ENCODE peak calls at places on chromosomes 1 and 21, in six cellular contexts. D is thoracic aorta, T is ovary, Z is sigmoid colon, V is cardiac muscle cell, S is WERI-Rb-1. Q is an unnamed sample. For H3K36me3, the result is how much of the 10 kb centered on the place peaks cover.

GRCh38 chr1:42851960-42852607 is 5.7 kb downstream of the ZNF691 start:
- DNase-seq in D (no peak), Z (no peak), T (no peak), S (no peak), V (no peak), Q (no peak)

GRCh38 chr21:42308914-42309752 is 6.1 kb downstream of the TFF3 start:
- DNase-seq in D (no peak), Z (peak), S (no peak), T (no peak), V (no peak), Q (no peak)

GRCh38 chr1:54137532-54138061 is 15.2 kb downstream of the CDCP2 start:
- DNase-seq in S (no peak), T (peak), Z (no peak), V (no peak), D (no peak), Q (no peak)

GRCh38 chr1:231951399-231951798 is 324.8 kb downstream of the DISC1 start:
- DNase-seq in V (no peak), Z (no peak), T (no peak), S (no peak), D (no peak), Q (no peak)

GRCh38 chr1:204180133-204180532 is 14.0 kb upstream of the REN start:
- DNase-seq in T (peak), D (no peak), S (no peak), Z (no peak), V (no peak), Q (peak)

GRCh38 chr1:218459878-218460277 is 114.7 kb downstream of the TGFB2 start:
- DNase-seq in V (peak), Z (no peak), T (no peak), S (no peak), D (no peak), Q (no peak)

GRCh38 chr1:226676381-226676780 is 62.7 kb downstream of the ITPKB start:
- DNase-seq in Z (peak), D (no peak), T (no peak), V (no peak), S (no peak), Q (no peak)

GRCh38 chr1:228109962-228110488 is 926 bp upstream of the MRPL55 start:
- DNase-seq in S (no peak), T (no peak), Z (no peak), V (no peak), D (no peak), Q (no peak)

GRCh38 chr1:86423473-86423872 is 498 bp upstream of the CLCA2 start:
- DNase-seq in T (no peak), Z (no peak), V (no peak), D (no peak), S (no peak), Q (no peak)

GRCh38 chr1:110125810-110126209 is 13.6 kb downstream of the UBL4B start:
- DNase-seq in Z (no peak), V (no peak), S (no peak), T (no peak), D (no peak), Q (peak)

GRCh38 chr1:98702976-98703375 is 41.5 kb downstream of the SNX7 start:
- DNase-seq in Z (no peak), V (no peak), D (no peak), S (no peak), T (no peak), Q (no peak)

GRCh38 chr1:202811296-202812175 is 782 bp downstream of the PCAT6 start:
- DNase-seq in S (peak), V (no peak), D (no peak), Z (peak), T (peak), Q (peak)

GRCh38 chr1:61872206-61872605 is 129.9 kb downstream of the PATJ start:
- DNase-seq in V (no peak), S (no peak), T (no peak), D (no peak), Z (no peak), Q (no peak)

GRCh38 chr1:8423134-8423701 is 105.3 kb downstream of the SLC45A1 start:
- DNase-seq in V (peak), Z (peak), S (peak), D (no peak), T (peak), Q (peak)

GRCh38 chr1:8425150-8425780 is 107.4 kb downstream of the SLC45A1 start:
- DNase-seq in S (no peak), Z (no peak), T (no peak), D (no peak), V (no peak), Q (no peak)

GRCh38 chr1:8422439-8423133 is 104.7 kb downstream of the SLC45A1 start:
- DNase-seq in D (no peak), S (peak), Z (no peak), V (peak), T (peak), Q (peak)

GRCh38 chr1:8424539-8425116 is 106.7 kb downstream of the SLC45A1 start:
- DNase-seq in Z (peak), T (peak), D (peak), S (peak), V (peak), Q (peak)

DNA sequence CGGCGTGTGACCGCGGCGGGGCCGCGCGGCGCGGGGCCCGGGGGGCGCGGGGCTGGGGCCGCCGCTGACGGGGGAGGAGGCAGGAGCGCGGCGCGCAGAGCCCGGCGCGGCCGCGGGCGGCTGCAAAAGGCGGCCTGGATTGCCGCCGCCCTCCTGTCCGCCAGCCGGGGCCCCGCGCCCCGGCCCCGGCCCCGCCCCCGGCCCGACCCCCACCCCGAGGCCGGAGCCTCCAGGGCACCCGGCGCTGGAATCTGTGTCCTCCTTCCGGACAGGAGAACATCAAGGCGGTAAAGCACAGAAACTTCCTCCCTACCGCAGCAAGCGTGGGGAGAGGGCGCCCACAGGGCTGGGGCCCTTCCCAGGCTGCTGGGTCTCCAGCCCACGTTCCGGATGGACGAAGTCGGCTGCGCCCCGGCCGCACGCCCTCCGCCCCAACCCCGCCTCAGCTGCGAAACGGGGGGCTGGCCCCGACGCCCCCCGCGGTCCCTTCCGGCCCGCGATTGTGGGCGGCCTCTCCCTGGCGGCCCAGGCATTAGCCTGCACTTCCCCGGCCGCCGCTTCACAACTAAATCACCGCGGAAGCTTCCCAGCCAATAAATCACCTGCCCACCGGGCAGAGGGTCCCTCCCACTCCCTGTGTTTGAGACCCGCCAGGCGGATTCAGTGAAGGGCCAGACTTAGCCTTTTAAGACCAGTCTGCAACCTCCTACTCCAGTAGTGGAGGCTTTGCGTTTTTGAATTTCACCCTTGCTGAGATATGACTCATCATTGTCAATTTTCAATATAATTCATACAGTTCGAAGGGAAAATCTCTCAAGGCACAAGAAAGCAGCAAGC is 106.0 kb downstream of the SLC45A1 start:
- DNase-seq in D (peak), T (peak), Z (peak), S (peak), V (peak), Q (peak)
- TF ChIP-seq CTCF in D (no peak), T (no peak), Z (no peak), S (no peak), V (no peak), Q (peak)

GRCh38 chr1:31694069-31694909 is 9.5 kb downstream of the COL16A1 start:
- DNase-seq in Z (no peak), S (no peak), V (no peak), T (no peak), D (no peak), Q (no peak)

GRCh38 chr1:31689821-31690220 is 14.0 kb downstream of the COL16A1 start:
- DNase-seq in D (no peak), S (no peak), Z (no peak), T (no peak), V (no peak), Q (no peak)

GRCh38 chr1:31690921-31691320 is 12.9 kb downstream of the COL16A1 start:
- DNase-seq in V (no peak), D (no peak), T (no peak), S (no peak), Z (no peak), Q (no peak)

GRCh38 chr1:31691446-31691845 is 12.4 kb downstream of the COL16A1 start:
- DNase-seq in Z (no peak), D (no peak), S (no peak), T (no peak), V (no peak), Q (no peak)

DNA sequence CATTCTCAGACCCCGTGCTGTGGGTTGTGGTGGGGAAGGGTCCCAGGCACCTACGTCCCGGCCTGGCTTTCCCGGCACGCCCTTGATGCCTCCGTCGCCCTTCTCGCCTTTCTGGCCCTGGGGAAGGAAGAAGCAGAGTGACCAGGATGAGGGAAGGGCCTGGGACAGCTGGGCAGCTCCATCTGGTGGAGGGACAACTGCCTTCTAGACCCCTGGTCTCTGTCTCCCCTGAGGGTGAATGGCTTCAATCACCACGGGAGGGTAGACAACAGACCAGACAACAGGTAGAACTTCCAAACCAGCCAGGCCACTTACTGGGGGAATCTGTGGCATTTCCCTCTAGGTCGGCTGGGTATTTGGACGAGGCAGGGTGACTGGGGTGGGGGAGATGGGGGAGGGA is 11.9 kb downstream of the COL16A1 start:
- DNase-seq in V (no peak), Z (no peak), S (peak), D (no peak), T (no peak), Q (no peak)
- H3K36me3 ChIP-seq in V (under half), Z (half or more), S (under half), D (half or more), T (under half), Q (under half)

GRCh38 chr1:94589728-94590127 is 48.2 kb upstream of the F3 start:
- DNase-seq in V (no peak), T (no peak), S (no peak), Z (no peak), D (no peak), Q (no peak)
- H3K27ac ChIP-seq in V (no peak), T (no peak), S (no peak), Z (peak), D (peak), Q (no peak)

DNA sequence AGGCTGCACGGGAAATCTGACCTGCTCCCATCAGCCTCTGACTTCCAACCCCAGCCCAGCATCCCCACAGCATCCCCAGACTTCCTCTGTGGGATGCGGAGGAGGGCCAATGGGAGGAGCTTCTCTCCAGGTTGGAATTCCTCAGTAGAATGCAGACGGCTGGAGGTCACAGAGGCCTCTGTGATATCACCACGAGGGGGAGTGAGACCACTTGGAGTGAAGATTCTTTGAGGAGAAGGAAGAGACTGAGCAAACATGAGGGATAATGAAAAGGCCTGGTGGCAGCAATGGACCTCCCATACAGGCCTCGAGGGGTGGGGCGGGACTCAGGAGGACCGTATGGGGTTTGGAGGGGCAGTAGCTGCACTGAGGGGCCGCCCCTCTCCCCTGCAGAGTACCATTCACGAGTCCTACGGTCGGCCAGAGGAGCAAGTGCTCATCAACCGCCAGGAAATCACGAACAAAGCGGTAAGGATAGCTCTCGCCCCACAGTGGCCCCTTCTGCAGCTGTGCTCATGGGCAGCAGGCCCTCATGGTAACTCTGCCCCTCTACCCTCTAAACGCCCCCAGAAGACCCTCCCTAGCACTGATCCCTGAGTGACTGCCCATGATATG is at the start of gene CATSPER4:
- DNase-seq in Z (no peak), S (peak), T (no peak), D (no peak), V (peak), Q (no peak)
- TF ChIP-seq CTCF in Z (no peak), S (peak), T (no peak), D (no peak), V (no peak), Q (no peak)

GRCh38 chr21:37176716-37177115 is 90.4 kb downstream of the VPS26C start:
- DNase-seq in Z (no peak), V (no peak), S (no peak), T (no peak), D (no peak), Q (no peak)

GRCh38 chr21:37166733-37167132 is 93.7 kb downstream of the TTC3 start:
- DNase-seq in Z (no peak), S (no peak), T (no peak), V (peak), D (no peak), Q (no peak)

GRCh38 chr21:37168666-37169065 is 95.6 kb downstream of the TTC3 start:
- DNase-seq in S (no peak), Z (no peak), V (no peak), D (no peak), T (no peak), Q (no peak)

DNA sequence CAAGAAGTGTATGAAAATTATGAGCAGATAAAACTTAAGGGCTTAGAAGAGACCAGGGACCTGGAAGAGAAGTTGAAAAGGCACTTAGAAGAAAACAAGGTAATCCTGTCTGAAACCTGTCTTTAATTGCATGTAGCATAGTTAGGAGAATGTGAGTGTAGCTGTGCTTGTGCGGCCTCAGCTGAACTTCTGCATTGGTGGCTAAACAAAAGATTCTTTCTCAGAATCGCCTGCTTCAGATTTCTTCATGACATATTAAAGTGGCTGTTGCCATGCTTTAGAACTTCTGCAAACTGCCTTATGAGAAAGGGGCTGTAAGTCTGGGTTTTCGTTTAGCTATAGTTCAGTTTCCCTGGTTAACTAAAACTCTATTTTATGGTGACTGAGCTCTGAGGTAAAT is 94.5 kb downstream of the VPS26C start:
- DNase-seq in V (peak), S (no peak), D (no peak), T (no peak), Z (no peak), Q (no peak)
- H3K36me3 ChIP-seq in V (under half), S (half or more), D (under half), T (under half), Z (half or more), Q (under half)